ENCODE peak calls at places on chromosomes 16 and 17, in ten cellular contexts. I is erythroblast, F is adrenal gland, Z is A549, K is esophagus muscularis mucosa, W is H1, A is heart left ventricle, R is stomach, Q is transverse colon, E is body of pancreas. L is an unnamed sample.
A peak's percentile ranks its signal among the peaks of the same experiment; 100 is the strongest.

GRCh38 chr16:77059441-77059840 is 131.5 kb upstream of the MON1B start:
- DNase-seq in W (no peak), K (no peak), R (no peak), I (no peak), Z (no peak), F (no peak), Q (no peak), A (no peak), E (peak; percentile 37), L (no peak)

GRCh38 chr16:6835941-6836340 is 496.7 kb upstream of the RBFOX1 start:
- DNase-seq in Z (no peak), E (no peak), I (no peak), A (no peak), F (no peak), Q (no peak), K (no peak), W (no peak), R (no peak), L (no peak)

GRCh38 chr17:27381007-27381501 is 75.2 kb upstream of the KSR1 start:
- DNase-seq in E (peak; percentile 39), R (peak; percentile 63), Z (peak; percentile 90), F (peak; percentile 86), W (peak; percentile 68), I (peak; percentile 95), Q (peak; percentile 72), A (peak; percentile 75), K (no peak), L (peak; percentile 57)

GRCh38 chr16:53821487-53821886 is 117.5 kb downstream of the FTO start:
- DNase-seq in Z (no peak), R (no peak), F (no peak), Q (no peak), K (no peak), E (no peak), W (no peak), I (no peak), A (no peak), L (peak; percentile 11)

GRCh38 chr16:89584768-89585549 is 9.4 kb downstream of the CPNE7 start:
- DNase-seq in A (no peak), R (peak; percentile 55), Z (no peak), F (no peak), E (no peak), I (no peak), W (no peak), K (no peak), Q (no peak), L (no peak)

GRCh38 chr17:43900858-43901754 is 6.2 kb downstream of the MPP2 start:
- DNase-seq in F (no peak), A (no peak), W (no peak), E (no peak), R (no peak), I (no peak), Q (no peak), Z (peak; percentile 54), K (no peak), L (peak; percentile 47)

GRCh38 chr16:58644765-58645487 is 15.3 kb upstream of the CNOT1 start:
- DNase-seq in K (no peak), Z (no peak), R (no peak), A (no peak), Q (no peak), I (no peak), W (no peak), F (no peak), E (no peak), L (no peak)

GRCh38 chr16:58339452-58339938 is 44.7 kb upstream of the PRSS54 start:
- DNase-seq in I (no peak), F (no peak), Q (no peak), A (peak; percentile 43), W (no peak), E (no peak), R (no peak), Z (peak; percentile 58), K (no peak), L (peak; percentile 39)

GRCh38 chr16:68948230-68948910 is 105.0 kb downstream of the TANGO6 start:
- DNase-seq in F (no peak), I (no peak), Z (no peak), R (no peak), K (no peak), Q (no peak), A (no peak), W (no peak), E (no peak), L (no peak)

GRCh38 chr16:67945392-67945933 is 1.5 kb upstream of the LCAT start:
- DNase-seq in E (no peak), K (no peak), W (no peak), Z (no peak), F (no peak), A (no peak), I (no peak), R (no peak), Q (no peak), L (no peak)

GRCh38 chr16:67943256-67943618 is 683 bp downstream of the LCAT start:
- DNase-seq in I (no peak), R (no peak), K (no peak), E (no peak), Z (no peak), F (no peak), Q (no peak), W (no peak), A (no peak), L (no peak)

GRCh38 chr16:67944690-67945391 is 921 bp upstream of the LCAT start:
- DNase-seq in R (no peak), Q (no peak), E (no peak), I (no peak), A (no peak), K (no peak), W (no peak), Z (no peak), F (no peak), L (no peak)

GRCh38 chr16:67942510-67943255 is 1.2 kb downstream of the LCAT start:
- DNase-seq in I (no peak), Z (no peak), F (no peak), W (no peak), Q (no peak), E (no peak), R (no peak), K (no peak), A (no peak), L (no peak)

DNA sequence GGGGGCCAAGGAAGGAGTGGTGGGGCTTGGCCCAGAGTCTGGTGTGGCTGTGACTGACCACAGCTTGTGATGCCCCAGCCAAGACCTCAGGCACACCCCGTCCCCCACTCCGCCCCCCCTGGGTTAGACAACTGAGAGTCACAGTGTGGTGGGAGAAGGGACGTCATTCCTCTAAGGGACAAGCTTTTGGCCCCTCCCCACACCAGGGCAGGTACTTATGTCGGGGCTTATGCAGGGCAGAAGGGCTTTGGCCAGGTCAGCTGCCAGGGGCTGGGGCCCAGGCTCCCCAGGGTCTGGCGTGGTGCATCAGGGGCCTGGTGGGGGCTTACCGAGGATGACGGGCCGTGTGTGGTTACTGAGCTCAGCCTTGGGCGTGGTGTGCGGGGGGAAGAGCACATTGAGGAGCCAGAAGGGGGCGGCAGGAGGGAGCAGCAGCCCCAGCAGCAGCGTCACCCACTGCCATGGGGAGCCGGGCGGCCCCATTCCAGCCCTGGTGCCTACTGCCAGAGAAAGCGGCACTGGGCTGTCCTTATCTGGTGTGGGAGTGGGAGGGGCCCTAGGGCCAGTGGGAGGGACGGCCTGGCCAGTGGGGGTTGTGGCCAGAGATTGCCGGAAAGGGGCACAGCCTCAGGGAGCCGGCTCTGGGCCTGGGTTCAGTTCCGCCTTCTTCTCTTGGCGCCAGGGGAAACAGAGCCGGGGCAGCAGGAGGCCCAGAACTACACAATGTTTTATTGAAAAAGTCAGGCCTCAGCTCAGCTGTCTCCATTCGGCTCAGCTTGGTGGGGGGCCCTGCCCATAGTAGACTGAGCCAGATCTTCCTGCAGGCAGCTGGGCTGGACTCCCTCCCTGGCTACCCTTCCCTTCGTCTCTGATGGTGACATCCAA is at the start of gene LCAT:
- DNase-seq in A (peak; percentile 65), Q (peak; percentile 43), Z (no peak), K (no peak), W (no peak), F (peak; percentile 79), R (peak; percentile 72), I (peak; percentile 23), E (no peak), L (no peak)
- TF ChIP-seq POLR2A in A (no peak), Q (no peak), Z (no peak), K (no peak), W (no peak), F (no peak), R (no peak), I (no peak), E (no peak), L (no peak)

DNA sequence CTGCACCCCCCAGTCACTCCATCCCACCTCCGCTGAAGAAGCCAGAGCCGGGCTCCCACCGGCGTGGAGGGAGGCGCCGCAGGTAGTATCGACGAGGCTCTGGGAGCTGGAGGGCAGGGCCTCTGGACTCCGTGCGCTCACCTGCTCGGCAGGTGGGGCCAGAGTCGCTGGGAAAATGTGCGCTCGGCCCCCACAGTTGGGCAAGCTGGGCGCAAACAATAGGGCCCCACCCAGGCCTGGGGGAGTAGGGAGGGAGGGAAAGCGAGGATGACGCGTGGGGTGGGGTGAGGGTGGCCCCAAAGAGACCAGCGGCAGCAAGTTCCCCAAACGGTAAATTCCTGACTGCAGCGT is 660 bp downstream of the JUP start:
- DNase-seq in R (peak; percentile 84), F (no peak), K (no peak), Z (peak; percentile 71), Q (peak; percentile 88), E (peak; percentile 81), A (peak; percentile 62), I (peak; percentile 60), W (no peak), L (no peak)
- TF ChIP-seq POLR2A in R (no peak), F (no peak), K (no peak), Z (no peak), Q (no peak), E (no peak), A (no peak), I (no peak), W (no peak), L (no peak)

DNA sequence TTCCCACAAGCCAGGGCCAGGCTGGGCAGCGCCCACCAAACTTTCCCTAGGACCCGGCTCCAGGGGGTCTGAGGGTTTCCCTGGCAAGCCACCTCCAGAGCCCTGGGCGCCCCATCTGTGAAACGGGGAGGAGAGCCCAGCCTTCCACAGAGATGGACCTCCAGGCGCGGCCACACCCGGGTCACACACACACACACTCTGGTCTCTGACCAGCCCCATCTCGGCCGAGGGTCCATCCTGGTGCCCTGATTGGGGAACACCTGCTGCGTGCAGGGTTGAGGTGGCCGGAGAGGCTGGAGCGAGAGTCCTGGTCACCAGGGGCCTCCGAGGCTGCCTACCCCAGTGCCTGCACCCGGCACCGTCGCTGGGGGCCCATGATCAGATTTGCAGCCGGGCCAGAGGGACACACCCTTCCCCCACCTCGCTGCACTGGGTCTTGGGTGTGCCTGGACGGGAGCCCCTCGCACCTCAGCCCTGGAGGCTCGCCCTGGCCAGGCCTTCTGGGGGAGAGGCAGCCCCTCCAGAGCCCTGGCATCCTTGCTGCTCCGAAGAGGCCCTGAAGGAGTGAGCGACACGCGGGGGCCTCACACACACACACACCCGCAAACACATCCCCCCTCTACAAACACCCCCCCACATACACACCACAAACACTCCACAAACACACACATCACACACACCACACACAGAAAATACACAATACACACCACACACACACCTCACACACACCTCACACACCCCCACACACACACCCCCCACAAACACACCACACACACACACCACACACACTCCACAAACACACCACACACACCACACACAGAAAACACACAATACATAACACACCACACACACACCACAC is 29.7 kb downstream of the SLC25A10 start:
- DNase-seq in E (no peak), W (no peak), A (no peak), K (no peak), Q (no peak), I (peak; percentile 74), Z (no peak), R (no peak), F (no peak), L (no peak)
- TF ChIP-seq POLR2A in E (no peak), W (no peak), A (no peak), K (no peak), Q (no peak), I (no peak), Z (no peak), R (no peak), F (no peak), L (no peak)

GRCh38 chr16:84699712-84700517 is at the start of gene USP10:
- DNase-seq in F (peak; percentile 81), Q (peak; percentile 86), E (peak; percentile 83), Z (peak; percentile 81), I (peak; percentile 94), A (peak; percentile 79), R (peak; percentile 86), W (peak; percentile 71), K (no peak), L (peak; percentile 95)
- TF ChIP-seq POLR2A in F (no peak), Q (peak; percentile 12), E (peak; percentile 37), Z (peak; percentile 80), I (peak; percentile 54), A (no peak), R (no peak), W (peak; percentile 82), K (no peak), L (peak; percentile 84)

L was measured in H54.